ENCODE peak calls at places on chromosome 22, in nine cellular contexts. One of them, this sample, is unnamed. For H3K4me1, the result is how much of the 10 kb centered on the place peaks cover.

GRCh38 chr22:50473855-50474671 is 772 bp downstream of the SBF1 start:
- DNase-seq in CD8-positive, alpha-beta T cell: no peak
- DNase-seq in mesenchymal stem cell: peak
- DNase-seq in lower lobe of right lung: peak
- DNase-seq in thoracic aorta: no peak
- DNase-seq in mesendoderm: no peak
- DNase-seq in aorta: no peak
- DNase-seq in hepatocyte: peak
- DNase-seq in adrenal gland: peak
- DNase-seq in this sample: peak

GRCh38 chr22:44202261-44202789 is 21.6 kb downstream of the PARVG start:
- DNase-seq in CD8-positive, alpha-beta T cell: no peak
- DNase-seq in mesenchymal stem cell: peak
- DNase-seq in lower lobe of right lung: no peak
- DNase-seq in thoracic aorta: no peak
- DNase-seq in mesendoderm: no peak
- DNase-seq in aorta: peak
- DNase-seq in hepatocyte: peak
- DNase-seq in adrenal gland: no peak
- DNase-seq in this sample: no peak

GRCh38 chr22:20316844-20317401 is 2.9 kb downstream of the DGCR6L start:
- DNase-seq in CD8-positive, alpha-beta T cell: no peak
- DNase-seq in mesenchymal stem cell: no peak
- DNase-seq in lower lobe of right lung: no peak
- DNase-seq in thoracic aorta: no peak
- DNase-seq in mesendoderm: no peak
- DNase-seq in aorta: peak
- DNase-seq in hepatocyte: no peak
- DNase-seq in adrenal gland: peak
- DNase-seq in this sample: peak

GRCh38 chr22:29325785-29326315 is 10.4 kb upstream of the RASL10A start:
- DNase-seq in CD8-positive, alpha-beta T cell: no peak
- DNase-seq in mesenchymal stem cell: no peak
- DNase-seq in lower lobe of right lung: no peak
- DNase-seq in thoracic aorta: no peak
- DNase-seq in mesendoderm: no peak
- DNase-seq in aorta: peak
- DNase-seq in hepatocyte: no peak
- DNase-seq in adrenal gland: no peak
- DNase-seq in this sample: no peak

GRCh38 chr22:23815781-23816551 is 22.8 kb downstream of the DERL3 start:
- DNase-seq in CD8-positive, alpha-beta T cell: no peak
- DNase-seq in mesenchymal stem cell: no peak
- DNase-seq in lower lobe of right lung: peak
- DNase-seq in thoracic aorta: no peak
- DNase-seq in mesendoderm: no peak
- DNase-seq in aorta: no peak
- DNase-seq in hepatocyte: no peak
- DNase-seq in adrenal gland: no peak
- DNase-seq in this sample: peak

GRCh38 chr22:45055936-45056335 is 46.1 kb upstream of the PHF21B start:
- DNase-seq in CD8-positive, alpha-beta T cell: no peak
- DNase-seq in mesenchymal stem cell: no peak
- DNase-seq in lower lobe of right lung: no peak
- DNase-seq in thoracic aorta: no peak
- DNase-seq in mesendoderm: no peak
- DNase-seq in aorta: no peak
- DNase-seq in hepatocyte: no peak
- DNase-seq in adrenal gland: no peak
- DNase-seq in this sample: no peak

GRCh38 chr22:31243339-31244043 is 31.4 kb downstream of the LIMK2 start:
- DNase-seq in CD8-positive, alpha-beta T cell: no peak
- DNase-seq in mesenchymal stem cell: no peak
- DNase-seq in lower lobe of right lung: no peak
- DNase-seq in thoracic aorta: no peak
- DNase-seq in mesendoderm: peak
- DNase-seq in aorta: no peak
- DNase-seq in hepatocyte: no peak
- DNase-seq in adrenal gland: no peak
- DNase-seq in this sample: no peak

GRCh38 chr22:41998361-41999261 is at the start of gene WBP2NL:
- DNase-seq in CD8-positive, alpha-beta T cell: peak
- DNase-seq in mesenchymal stem cell: no peak
- DNase-seq in lower lobe of right lung: peak
- DNase-seq in thoracic aorta: peak
- DNase-seq in mesendoderm: no peak
- DNase-seq in aorta: peak
- DNase-seq in hepatocyte: no peak
- DNase-seq in adrenal gland: peak
- DNase-seq in this sample: peak

GRCh38 chr22:30945653-30946052 is 22.9 kb downstream of the MORC2 start:
- DNase-seq in CD8-positive, alpha-beta T cell: no peak
- DNase-seq in mesenchymal stem cell: no peak
- DNase-seq in lower lobe of right lung: no peak
- DNase-seq in thoracic aorta: no peak
- DNase-seq in mesendoderm: no peak
- DNase-seq in aorta: no peak
- DNase-seq in hepatocyte: no peak
- DNase-seq in adrenal gland: no peak
- DNase-seq in this sample: no peak

GRCh38 chr22:30804626-30805025 is 110.0 kb downstream of the OSBP2 start:
- DNase-seq in CD8-positive, alpha-beta T cell: no peak
- DNase-seq in mesenchymal stem cell: no peak
- DNase-seq in lower lobe of right lung: no peak
- DNase-seq in thoracic aorta: no peak
- DNase-seq in mesendoderm: no peak
- DNase-seq in aorta: no peak
- DNase-seq in hepatocyte: no peak
- DNase-seq in adrenal gland: no peak
- DNase-seq in this sample: no peak

GRCh38 chr22:18954333-18954732 is 18.2 kb upstream of the PRODH start:
- DNase-seq in CD8-positive, alpha-beta T cell: peak
- DNase-seq in mesenchymal stem cell: peak
- DNase-seq in lower lobe of right lung: peak
- DNase-seq in thoracic aorta: no peak
- DNase-seq in mesendoderm: peak
- DNase-seq in aorta: peak
- DNase-seq in hepatocyte: peak
- DNase-seq in adrenal gland: peak
- DNase-seq in this sample: peak

GRCh38 chr22:18044548-18045271 is 20.3 kb upstream of the MICAL3 start:
- DNase-seq in CD8-positive, alpha-beta T cell: no peak
- DNase-seq in mesenchymal stem cell: no peak
- DNase-seq in lower lobe of right lung: no peak
- DNase-seq in thoracic aorta: no peak
- DNase-seq in mesendoderm: no peak
- DNase-seq in aorta: no peak
- DNase-seq in hepatocyte: no peak
- DNase-seq in adrenal gland: peak
- DNase-seq in this sample: peak

DNA sequence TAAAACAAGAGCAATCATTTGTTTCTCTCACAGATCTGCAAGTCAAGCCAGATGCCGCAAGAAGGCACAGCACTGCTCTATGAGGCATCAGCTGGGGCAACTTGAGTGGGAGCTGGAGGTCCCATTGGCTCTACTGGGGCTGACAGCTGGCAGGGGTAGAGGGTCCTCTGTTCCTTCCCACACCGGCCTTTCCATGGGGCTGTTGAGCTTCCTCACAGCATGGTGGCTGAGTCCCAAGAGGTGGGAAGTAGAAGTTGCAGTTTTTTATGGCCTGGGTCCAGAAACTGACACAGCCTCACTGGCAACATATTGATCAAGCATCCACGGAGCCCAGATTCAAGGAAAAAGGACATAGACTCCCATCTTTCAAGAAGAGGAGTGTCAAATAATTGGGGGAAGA is 34.4 kb downstream of the RPL3 start:
- DNase-seq in CD8-positive, alpha-beta T cell: no peak
- DNase-seq in mesenchymal stem cell: no peak
- DNase-seq in lower lobe of right lung: no peak
- DNase-seq in thoracic aorta: no peak
- DNase-seq in mesendoderm: no peak
- DNase-seq in aorta: no peak
- DNase-seq in hepatocyte: no peak
- DNase-seq in adrenal gland: no peak
- DNase-seq in this sample: no peak
- H3K4me3 ChIP-seq in CD8-positive, alpha-beta T cell: no peak
- H3K4me3 ChIP-seq in mesenchymal stem cell: no peak
- H3K4me3 ChIP-seq in lower lobe of right lung: no peak
- H3K4me3 ChIP-seq in thoracic aorta: no peak
- H3K4me3 ChIP-seq in mesendoderm: no peak
- H3K4me3 ChIP-seq in aorta: no peak
- H3K4me3 ChIP-seq in hepatocyte: no peak
- H3K4me3 ChIP-seq in adrenal gland: no peak
- H3K4me3 ChIP-seq in this sample: no peak

GRCh38 chr22:38162881-38163843 is 18.5 kb downstream of the PLA2G6 start:
- DNase-seq in CD8-positive, alpha-beta T cell: no peak
- DNase-seq in mesenchymal stem cell: no peak
- DNase-seq in lower lobe of right lung: no peak
- DNase-seq in thoracic aorta: no peak
- DNase-seq in mesendoderm: no peak
- DNase-seq in aorta: no peak
- DNase-seq in hepatocyte: no peak
- DNase-seq in adrenal gland: no peak
- DNase-seq in this sample: no peak

GRCh38 chr22:38167988-38168407 is 13.6 kb downstream of the PLA2G6 start:
- DNase-seq in CD8-positive, alpha-beta T cell: no peak
- DNase-seq in mesenchymal stem cell: no peak
- DNase-seq in lower lobe of right lung: no peak
- DNase-seq in thoracic aorta: no peak
- DNase-seq in mesendoderm: no peak
- DNase-seq in aorta: no peak
- DNase-seq in hepatocyte: no peak
- DNase-seq in adrenal gland: no peak
- DNase-seq in this sample: no peak

GRCh38 chr22:38165929-38166593 is 15.6 kb downstream of the PLA2G6 start:
- DNase-seq in CD8-positive, alpha-beta T cell: no peak
- DNase-seq in mesenchymal stem cell: no peak
- DNase-seq in lower lobe of right lung: no peak
- DNase-seq in thoracic aorta: no peak
- DNase-seq in mesendoderm: no peak
- DNase-seq in aorta: no peak
- DNase-seq in hepatocyte: no peak
- DNase-seq in adrenal gland: no peak
- DNase-seq in this sample: no peak

GRCh38 chr22:38163844-38164577 is 17.6 kb downstream of the PLA2G6 start:
- DNase-seq in CD8-positive, alpha-beta T cell: no peak
- DNase-seq in mesenchymal stem cell: no peak
- DNase-seq in lower lobe of right lung: no peak
- DNase-seq in thoracic aorta: no peak
- DNase-seq in mesendoderm: no peak
- DNase-seq in aorta: no peak
- DNase-seq in hepatocyte: peak
- DNase-seq in adrenal gland: no peak
- DNase-seq in this sample: no peak

DNA sequence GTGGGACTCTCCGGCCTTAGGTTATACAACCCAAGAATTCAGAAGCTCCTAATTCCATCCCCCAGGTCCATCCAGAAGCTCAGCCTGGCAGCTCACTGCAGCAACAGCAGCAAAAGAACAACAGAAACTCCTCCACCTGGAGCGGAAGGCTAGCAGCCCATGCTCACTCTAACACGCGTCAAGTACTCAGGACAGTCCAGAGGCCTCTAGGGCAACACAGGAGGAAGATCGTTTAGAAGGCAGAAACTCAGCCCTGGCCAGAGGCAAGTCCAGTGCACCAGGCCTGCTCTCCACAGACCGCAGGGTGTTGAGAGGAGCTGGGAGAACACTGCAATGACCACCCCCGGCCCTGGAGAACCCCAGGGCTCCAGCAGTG is 17.1 kb downstream of the PLA2G6 start:
- DNase-seq in CD8-positive, alpha-beta T cell: no peak
- DNase-seq in mesenchymal stem cell: no peak
- DNase-seq in lower lobe of right lung: no peak
- DNase-seq in thoracic aorta: no peak
- DNase-seq in mesendoderm: no peak
- DNase-seq in aorta: no peak
- DNase-seq in hepatocyte: no peak
- DNase-seq in adrenal gland: no peak
- DNase-seq in this sample: no peak
- H3K4me1 ChIP-seq in CD8-positive, alpha-beta T cell: under half
- H3K4me1 ChIP-seq in mesenchymal stem cell: under half
- H3K4me1 ChIP-seq in lower lobe of right lung: under half
- H3K4me1 ChIP-seq in thoracic aorta: under half
- H3K4me1 ChIP-seq in mesendoderm: under half
- H3K4me1 ChIP-seq in aorta: under half
- H3K4me1 ChIP-seq in hepatocyte: under half
- H3K4me1 ChIP-seq in adrenal gland: under half
- H3K4me1 ChIP-seq in this sample: under half

GRCh38 chr22:32477608-32478007 is 3.0 kb downstream of the FBXO7 start:
- DNase-seq in CD8-positive, alpha-beta T cell: no peak
- DNase-seq in mesenchymal stem cell: no peak
- DNase-seq in lower lobe of right lung: no peak
- DNase-seq in thoracic aorta: no peak
- DNase-seq in mesendoderm: no peak
- DNase-seq in aorta: no peak
- DNase-seq in hepatocyte: no peak
- DNase-seq in adrenal gland: no peak
- DNase-seq in this sample: no peak
- H3K4me3 ChIP-seq in CD8-positive, alpha-beta T cell: no peak
- H3K4me3 ChIP-seq in mesenchymal stem cell: no peak
- H3K4me3 ChIP-seq in lower lobe of right lung: no peak
- H3K4me3 ChIP-seq in thoracic aorta: no peak
- H3K4me3 ChIP-seq in mesendoderm: no peak
- H3K4me3 ChIP-seq in aorta: no peak
- H3K4me3 ChIP-seq in hepatocyte: no peak
- H3K4me3 ChIP-seq in adrenal gland: no peak
- H3K4me3 ChIP-seq in this sample: peak

DNA sequence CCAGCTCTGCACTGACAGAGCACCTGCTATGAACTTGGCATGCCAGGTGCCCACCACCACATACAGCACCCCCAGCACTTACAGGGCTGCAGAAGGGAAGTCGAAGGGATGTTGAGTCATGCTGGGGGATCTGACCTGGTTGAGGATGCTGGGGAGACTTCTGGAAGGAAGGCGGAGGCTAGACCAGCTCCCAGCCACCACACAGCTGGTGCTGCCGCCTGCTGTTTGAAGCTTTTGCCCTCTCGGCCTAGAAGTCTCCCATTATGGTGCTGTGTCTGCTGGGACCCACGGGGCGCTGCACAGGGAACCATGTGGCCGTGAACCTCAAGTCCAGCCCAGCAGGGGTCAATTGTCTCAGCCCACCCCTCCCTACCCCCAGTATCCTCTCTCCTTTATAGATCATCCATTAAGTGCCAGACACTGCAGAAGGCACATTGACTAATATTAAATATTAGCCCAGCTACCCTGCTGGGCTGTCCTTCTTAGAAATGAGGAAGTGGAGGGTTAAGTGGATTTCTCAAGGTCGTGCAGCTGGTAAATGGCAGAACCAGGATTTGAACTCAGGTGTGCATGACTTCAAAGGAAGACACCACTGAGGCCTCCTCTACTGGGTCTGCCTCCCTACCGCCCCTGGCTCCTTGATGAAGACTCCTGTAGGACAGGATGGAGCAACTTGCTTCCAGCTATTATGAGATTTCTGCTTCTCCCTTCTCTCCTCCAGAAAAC is 49.7 kb downstream of the CYTH4 start:
- DNase-seq in CD8-positive, alpha-beta T cell: no peak
- DNase-seq in mesenchymal stem cell: no peak
- DNase-seq in lower lobe of right lung: no peak
- DNase-seq in thoracic aorta: no peak
- DNase-seq in mesendoderm: no peak
- DNase-seq in aorta: no peak
- DNase-seq in hepatocyte: no peak
- DNase-seq in adrenal gland: no peak
- DNase-seq in this sample: no peak
- H3K4me1 ChIP-seq in CD8-positive, alpha-beta T cell: under half
- H3K4me1 ChIP-seq in mesenchymal stem cell: half or more
- H3K4me1 ChIP-seq in lower lobe of right lung: under half
- H3K4me1 ChIP-seq in thoracic aorta: under half
- H3K4me1 ChIP-seq in mesendoderm: under half
- H3K4me1 ChIP-seq in aorta: under half
- H3K4me1 ChIP-seq in hepatocyte: under half
- H3K4me1 ChIP-seq in adrenal gland: under half
- H3K4me1 ChIP-seq in this sample: under half

GRCh38 chr22:47196493-47196849 is 434.0 kb downstream of the TBC1D22A start:
- DNase-seq in CD8-positive, alpha-beta T cell: no peak
- DNase-seq in mesenchymal stem cell: no peak
- DNase-seq in lower lobe of right lung: no peak
- DNase-seq in thoracic aorta: no peak
- DNase-seq in mesendoderm: no peak
- DNase-seq in aorta: no peak
- DNase-seq in hepatocyte: no peak
- DNase-seq in adrenal gland: no peak
- DNase-seq in this sample: no peak
- H3K4me3 ChIP-seq in CD8-positive, alpha-beta T cell: no peak
- H3K4me3 ChIP-seq in mesenchymal stem cell: no peak
- H3K4me3 ChIP-seq in lower lobe of right lung: no peak
- H3K4me3 ChIP-seq in thoracic aorta: no peak
- H3K4me3 ChIP-seq in mesendoderm: peak
- H3K4me3 ChIP-seq in aorta: no peak
- H3K4me3 ChIP-seq in hepatocyte: no peak
- H3K4me3 ChIP-seq in adrenal gland: no peak
- H3K4me3 ChIP-seq in this sample: no peak